ENCODE peak calls at places on chromosomes 13 and 19, in four cellular contexts. G is GM18507; B is activated T-cell treated with anti-CD3 and anti-CD28 coated beads, Interleukin-2, amount 50 U/mL, for 72 hours; H is WTC11. F is an unnamed sample.

GRCh38 chr19:10112037-10112751 is 701 bp downstream of the P2RY11 start:
- DNase-seq in B (peak; percentile 47), G (no peak), H (no peak), F (peak; percentile 60)

GRCh38 chr13:71067164-71067815 is 799.7 kb downstream of the DACH1 start:
- DNase-seq in G (no peak), H (no peak), B (no peak), F (no peak)

GRCh38 chr13:46668302-46668720 is 115.3 kb downstream of the LRCH1 start:
- DNase-seq in G (no peak), B (peak; percentile 34), H (no peak), F (no peak)

GRCh38 chr13:104678161-104678560 is 1611.9 kb upstream of the SLC10A2 start:
- DNase-seq in H (no peak), B (no peak), G (no peak), F (no peak)

GRCh38 chr13:113771709-113772331 is 12.8 kb downstream of the TMEM255B start:
- DNase-seq in B (no peak), G (no peak), H (no peak), F (no peak)

GRCh38 chr13:52371736-52372247 is 34.2 kb downstream of the THSD1 start:
- DNase-seq in G (no peak), B (no peak), H (no peak), F (no peak)

GRCh38 chr13:60329221-60329983 is 67.6 kb upstream of the TDRD3 start:
- DNase-seq in H (peak; percentile 71), B (peak; percentile 11), G (no peak), F (no peak)

GRCh38 chr13:87344176-87344575 is 327.0 kb upstream of the SLITRK5 start:
- DNase-seq in H (no peak), B (no peak), G (no peak), F (no peak)

GRCh38 chr19:5096536-5096935 is 127.6 kb downstream of the KDM4B start:
- DNase-seq in H (no peak), B (no peak), G (no peak), F (no peak)

GRCh38 chr13:98313938-98314292 is 136.8 kb upstream of the RNF113B start:
- DNase-seq in B (no peak), G (no peak), H (no peak), F (no peak)

GRCh38 chr13:29140277-29140676 is 320.1 kb downstream of the MTUS2 start:
- DNase-seq in G (no peak), B (no peak), H (no peak), F (no peak)

GRCh38 chr13:44158055-44158655 is 215.5 kb upstream of the SERP2 start:
- DNase-seq in H (no peak), B (no peak), G (no peak), F (no peak)

GRCh38 chr19:2438178-2438577 is 10.8 kb upstream of the TIMM13 start:
- DNase-seq in G (no peak), H (no peak), B (no peak), F (no peak)

GRCh38 chr13:113777311-113778260 is 18.6 kb downstream of the TMEM255B start:
- DNase-seq in G (no peak), H (peak; percentile 81), B (no peak), F (no peak)

GRCh38 chr19:18110833-18111232 is 13.3 kb downstream of the MAST3 start:
- DNase-seq in G (no peak), B (no peak), H (peak; percentile 22), F (no peak)

GRCh38 chr13:105587786-105588185 is 947.7 kb downstream of the EFNB2 start:
- DNase-seq in B (no peak), G (no peak), H (no peak), F (no peak)

GRCh38 chr19:7013678-7014077 is 7.6 kb downstream of the MBD3L2B start:
- DNase-seq in H (no peak), B (peak; percentile 37), G (no peak), F (no peak)

GRCh38 chr13:110950819-110951570 is 36.1 kb upstream of the ANKRD10 start:
- DNase-seq in G (no peak), B (no peak), H (no peak), F (no peak)

GRCh38 chr13:103640617-103641016 is 574.4 kb upstream of the SLC10A2 start:
- DNase-seq in B (no peak), H (no peak), G (no peak), F (no peak)

GRCh38 chr19:33826521-33826920 is 29.9 kb downstream of the KCTD15 start:
- DNase-seq in H (no peak), B (no peak), G (no peak), F (no peak)

GRCh38 chr13:40665061-40665753 is 1.2 kb downstream of the FOXO1 start:
- DNase-seq in B (peak; percentile 51), G (no peak), H (peak; percentile 36), F (peak; percentile 54)

GRCh38 chr13:82245860-82246259 is 1636.4 kb downstream of the SLITRK1 start:
- DNase-seq in G (no peak), H (no peak), B (no peak), F (no peak)

GRCh38 chr19:45752639-45753038 is 16.4 kb downstream of the SIX5 start:
- DNase-seq in B (no peak), H (no peak), G (no peak), F (no peak)

GRCh38 chr13:43364210-43365041 is 341.0 kb downstream of the DNAJC15 start:
- DNase-seq in G (no peak), B (no peak), H (no peak), F (no peak)

GRCh38 chr13:34591801-34592454 is 350.1 kb upstream of the NBEA start:
- DNase-seq in G (no peak), H (no peak), B (no peak), F (no peak)

GRCh38 chr13:27406178-27406939 is 18.1 kb upstream of the GTF3A start:
- DNase-seq in G (no peak), H (no peak), B (peak; percentile 48), F (peak; percentile 18)

GRCh38 chr19:2291185-2291751 is 9.3 kb upstream of the PEAK3 start:
- DNase-seq in G (no peak), B (no peak), H (peak; percentile 77), F (no peak)

GRCh38 chr13:111460548-111461444 is 140.4 kb downstream of the TEX29 start:
- DNase-seq in G (no peak), B (no peak), H (peak; percentile 56), F (no peak)

GRCh38 chr19:12126707-12127106 is 13.4 kb downstream of the ZNF20 start:
- DNase-seq in B (no peak), H (peak; percentile 22), G (no peak), F (no peak)

F was measured in activated CD8-positive, alpha-beta memory T cell treated with anti-CD3 and anti-CD28 coated beads, Interleukin-2, amount 50 U/mL, for 4 hours.